ENCODE peak calls at places on chromosomes 7 and 10, in nine cellular contexts. P is GM06990; M is anterior cingulate cortex; E is stimulated activated CD8-positive, alpha-beta memory T cell treated with anti-CD3 and anti-CD28 coated beads, Interleukin-4, amount 100 ng/mL, for 1 hour; I is iPS DF 6.9; C is neuronal stem cell; F is lung microvascular endothelial cell; Q is stimulated activated effector memory CD8-positive, alpha-beta T cell treated with anti-CD3 and anti-CD28 coated beads, Interleukin-12 subunit alpha, Interleukin-12 subunit beta, amount 100 ng/mL, for 72 hours; S is HCEC 1CT. K is an unnamed sample.

GRCh38 chr7:50329775-50330174 is 25.3 kb downstream of the IKZF1 start:
- DNase-seq in P (no peak), M (no peak), E (no peak), I (no peak), C (no peak), F (no peak), Q (no peak), S (no peak), K (no peak)

GRCh38 chr10:78187371-78187770 is 153.7 kb downstream of the RPS24 start:
- DNase-seq in P (no peak), M (no peak), E (no peak), I (no peak), C (no peak), F (no peak), Q (no peak), S (no peak), K (no peak)

GRCh38 chr10:102812213-102812876 is 24.9 kb downstream of the CYP17A1 start:
- DNase-seq in P (no peak), M (no peak), E (no peak), I (no peak), C (no peak), F (no peak), Q (no peak), S (no peak), K (no peak)

GRCh38 chr10:45599021-45599603 is 73.5 kb downstream of the ZFAND4 start:
- DNase-seq in P (no peak), M (no peak), E (no peak), I (no peak), C (no peak), F (no peak), Q (no peak), S (no peak), K (no peak)

GRCh38 chr7:20784311-20785210 is 2.1 kb downstream of the SP8 start:
- DNase-seq in P (no peak), M (no peak), E (no peak), I (no peak), C (no peak), F (no peak), Q (no peak), S (no peak), K (no peak)

GRCh38 chr10:43237631-43238446 is 29.0 kb downstream of the RASGEF1A start:
- DNase-seq in P (no peak), M (no peak), E (no peak), I (no peak), C (no peak), F (no peak), Q (no peak), S (no peak), K (no peak)

GRCh38 chr10:125159932-125160855 is at the start of gene CTBP2:
- DNase-seq in P (no peak), M (no peak), E (no peak), I (no peak), C (peak; percentile 51), F (peak; percentile 55), Q (no peak), S (peak; percentile 47), K (peak; percentile 13)

GRCh38 chr10:100980327-100981110 is 6.8 kb downstream of the MRPL43 start:
- DNase-seq in P (no peak), M (no peak), E (no peak), I (no peak), C (no peak), F (no peak), Q (no peak), S (no peak), K (no peak)

GRCh38 chr7:3065724-3066143 is 22.1 kb upstream of the CARD11 start:
- DNase-seq in P (no peak), M (no peak), E (no peak), I (peak; percentile 85), C (peak; percentile 20), F (peak; percentile 33), Q (peak; percentile 47), S (peak; percentile 19), K (no peak)

GRCh38 chr7:110281362-110281761 is 809.6 kb upstream of the LRRN3 start:
- DNase-seq in P (no peak), M (no peak), E (no peak), I (no peak), C (no peak), F (no peak), Q (no peak), S (no peak), K (no peak)

GRCh38 chr10:97584060-97584797 is at the start of gene HOGA1:
- DNase-seq in P (no peak), M (peak; percentile 86), E (no peak), I (peak; percentile 37), C (no peak), F (peak; percentile 54), Q (no peak), S (peak; percentile 70), K (no peak)

GRCh38 chr7:73988197-73988596 is 39.8 kb upstream of the ELN start:
- DNase-seq in P (no peak), M (peak; percentile 62), E (no peak), I (no peak), C (no peak), F (no peak), Q (no peak), S (no peak), K (no peak)

GRCh38 chr7:117458977-117459583 is 20.7 kb upstream of the CFTR start:
- DNase-seq in P (no peak), M (no peak), E (no peak), I (no peak), C (no peak), F (peak; percentile 15), Q (no peak), S (peak; percentile 18), K (no peak)

GRCh38 chr7:92614586-92615237 is 24.5 kb upstream of the FAM133B start:
- DNase-seq in P (no peak), M (peak; percentile 72), E (no peak), I (no peak), C (no peak), F (no peak), Q (no peak), S (peak; percentile 26), K (no peak)

GRCh38 chr7:132764762-132765161 is 188.5 kb upstream of the PLXNA4 start:
- DNase-seq in P (no peak), M (no peak), E (no peak), I (no peak), C (no peak), F (no peak), Q (no peak), S (no peak), K (no peak)

GRCh38 chr7:91710896-91711295 is 169.6 kb downstream of the MTERF1 start:
- DNase-seq in P (no peak), M (no peak), E (no peak), I (no peak), C (no peak), F (no peak), Q (no peak), S (no peak), K (no peak)

GRCh38 chr10:42883993-42884983 is 101.7 kb downstream of the BMS1 start:
- DNase-seq in P (no peak), M (no peak), E (no peak), I (no peak), C (no peak), F (no peak), Q (no peak), S (no peak), K (no peak)

GRCh38 chr7:65946895-65947294 is 35.1 kb downstream of the GUSB start:
- DNase-seq in P (no peak), M (no peak), E (no peak), I (no peak), C (no peak), F (peak; percentile 78), Q (no peak), S (peak; percentile 70), K (no peak)

GRCh38 chr7:137015015-137015414 is 146.6 kb downstream of the CHRM2 start:
- DNase-seq in P (no peak), M (no peak), E (no peak), I (no peak), C (no peak), F (no peak), Q (no peak), S (no peak), K (no peak)

GRCh38 chr7:5237286-5237685 is 45.5 kb upstream of the SLC29A4 start:
- DNase-seq in P (peak; percentile 63), M (peak; percentile 50), E (no peak), I (no peak), C (no peak), F (no peak), Q (no peak), S (no peak), K (no peak)

GRCh38 chr10:1631282-1631681 is 106.0 kb downstream of the ADARB2 start:
- DNase-seq in P (no peak), M (no peak), E (no peak), I (no peak), C (no peak), F (no peak), Q (no peak), S (no peak), K (no peak)

GRCh38 chr7:47552631-47553030 is 29.3 kb downstream of the TNS3 start:
- DNase-seq in P (no peak), M (no peak), E (no peak), I (no peak), C (no peak), F (peak; percentile 70), Q (no peak), S (peak; percentile 69), K (no peak)

GRCh38 chr10:26438534-26439269 is 561 bp downstream of the APBB1IP start:
- DNase-seq in P (peak; percentile 75), M (no peak), E (no peak), I (no peak), C (no peak), F (no peak), Q (peak; percentile 47), S (no peak), K (peak; percentile 43)

GRCh38 chr7:155291045-155291530 is 6.6 kb upstream of the INSIG1 start:
- DNase-seq in P (no peak), M (no peak), E (no peak), I (no peak), C (no peak), F (peak; percentile 73), Q (no peak), S (peak; percentile 81), K (no peak)

K was measured in activated gamma-delta T cell.